ENCODE peak calls at places on chromosomes 16 and 17, in ten cellular contexts. T, R, E, J, O, P, A, G, D and C are unnamed samples. For H3K4me1, the result is how much of the 10 kb centered on the place peaks cover.

GRCh38 chr17:52827526-52827925 is 669.0 kb upstream of the CA10 start:
- DNase-seq in T (no peak), R (no peak), E (no peak), J (no peak), O (no peak), P (no peak), A (no peak), G (no peak), D (no peak), C (no peak)

GRCh38 chr16:82544378-82544777 is 82.4 kb upstream of the CDH13 start:
- DNase-seq in T (no peak), R (no peak), E (no peak), J (no peak), O (no peak), P (no peak), A (no peak), G (no peak), D (no peak), C (no peak)

GRCh38 chr16:57242650-57243049 is 2.4 kb upstream of the ARL2BP start:
- DNase-seq in T (no peak), R (no peak), E (no peak), J (no peak), O (no peak), P (no peak), A (no peak), G (no peak), D (no peak), C (no peak)

GRCh38 chr17:68600881-68601564 is at the start of gene FAM20A:
- DNase-seq in T (peak), R (peak), E (peak), J (peak), O (peak), P (peak), A (peak), G (no peak), D (no peak), C (no peak)

GRCh38 chr17:61053469-61053868 is 346.2 kb upstream of the TBX2 start:
- DNase-seq in T (no peak), R (no peak), E (no peak), J (no peak), O (no peak), P (no peak), A (no peak), G (no peak), D (no peak), C (no peak)

GRCh38 chr16:48044117-48044516 is 111.7 kb downstream of the ABCC12 start:
- DNase-seq in T (no peak), R (no peak), E (no peak), J (no peak), O (no peak), P (no peak), A (no peak), G (no peak), D (no peak), C (no peak)

GRCh38 chr17:49969134-49969759 is at the start of gene DLX4:
- DNase-seq in T (peak), R (no peak), E (no peak), J (no peak), O (no peak), P (no peak), A (no peak), G (no peak), D (peak), C (no peak)

GRCh38 chr16:79752421-79752820 is 151.9 kb upstream of the MAF start:
- DNase-seq in T (no peak), R (no peak), E (no peak), J (no peak), O (no peak), P (no peak), A (no peak), G (peak), D (no peak), C (peak)

GRCh38 chr17:77045441-77046041 is 95.2 kb upstream of the SEC14L1 start:
- DNase-seq in T (no peak), R (no peak), E (no peak), J (no peak), O (no peak), P (no peak), A (peak), G (no peak), D (no peak), C (peak)

GRCh38 chr16:86396918-86397317 is 113.4 kb upstream of the FOXF1 start:
- DNase-seq in T (no peak), R (no peak), E (no peak), J (no peak), O (no peak), P (no peak), A (no peak), G (no peak), D (no peak), C (no peak)

GRCh38 chr16:85870159-85870558 is 28.8 kb upstream of the IRF8 start:
- DNase-seq in T (no peak), R (peak), E (no peak), J (no peak), O (no peak), P (no peak), A (no peak), G (peak), D (no peak), C (no peak)

GRCh38 chr17:10349403-10349802 is 23.4 kb downstream of the MYH13 start:
- DNase-seq in T (peak), R (no peak), E (no peak), J (no peak), O (no peak), P (no peak), A (peak), G (no peak), D (no peak), C (no peak)

GRCh38 chr16:75116081-75116910 is at the start of gene LDHD:
- DNase-seq in T (peak), R (peak), E (peak), J (peak), O (peak), P (peak), A (peak), G (peak), D (no peak), C (no peak)

GRCh38 chr17:4247361-4247980 is 16.3 kb downstream of the ANKFY1 start:
- DNase-seq in T (no peak), R (no peak), E (no peak), J (no peak), O (no peak), P (no peak), A (no peak), G (no peak), D (no peak), C (peak)

GRCh38 chr17:78289802-78290363 is 58.5 kb downstream of the TMEM235 start:
- DNase-seq in T (peak), R (peak), E (peak), J (peak), O (peak), P (peak), A (peak), G (peak), D (peak), C (peak)

GRCh38 chr16:49638696-49639629 is 216.9 kb downstream of the ZNF423 start:
- DNase-seq in T (no peak), R (peak), E (no peak), J (peak), O (no peak), P (peak), A (no peak), G (no peak), D (no peak), C (no peak)

GRCh38 chr16:88697831-88698693 is 8.1 kb downstream of the RNF166 start:
- DNase-seq in T (no peak), R (no peak), E (no peak), J (no peak), O (no peak), P (no peak), A (no peak), G (peak), D (peak), C (no peak)

GRCh38 chr17:77609553-77610517 is 348.7 kb upstream of the TNRC6C start:
- DNase-seq in T (no peak), R (peak), E (no peak), J (no peak), O (no peak), P (no peak), A (no peak), G (peak), D (peak), C (no peak)

GRCh38 chr16:53945996-53946395 is 242.0 kb downstream of the FTO start:
- DNase-seq in T (peak), R (peak), E (no peak), J (no peak), O (no peak), P (no peak), A (peak), G (no peak), D (no peak), C (peak)

GRCh38 chr17:30720013-30720471 is 104.5 kb downstream of the CRLF3 start:
- DNase-seq in T (no peak), R (no peak), E (peak), J (no peak), O (no peak), P (peak), A (no peak), G (peak), D (no peak), C (no peak)

GRCh38 chr17:29121442-29121841 is 58.8 kb downstream of the MYO18A start:
- DNase-seq in T (no peak), R (no peak), E (no peak), J (no peak), O (no peak), P (no peak), A (no peak), G (no peak), D (no peak), C (no peak)

GRCh38 chr17:29084476-29085148 is 41.7 kb downstream of the PIPOX start:
- DNase-seq in T (peak), R (peak), E (no peak), J (no peak), O (no peak), P (no peak), A (no peak), G (no peak), D (no peak), C (no peak)

GRCh38 chr17:31371511-31372097 is 19.9 kb upstream of the RAB11FIP4 start:
- DNase-seq in T (no peak), R (no peak), E (no peak), J (no peak), O (no peak), P (no peak), A (no peak), G (no peak), D (no peak), C (no peak)

GRCh38 chr16:2966043-2966802 is 2.1 kb downstream of the KREMEN2 start:
- DNase-seq in T (peak), R (no peak), E (no peak), J (no peak), O (no peak), P (peak), A (no peak), G (no peak), D (no peak), C (no peak)

GRCh38 chr16:50972899-50973298 is 178.2 kb downstream of the SALL1 start:
- DNase-seq in T (no peak), R (peak), E (no peak), J (no peak), O (no peak), P (no peak), A (no peak), G (no peak), D (no peak), C (no peak)

GRCh38 chr16:58563775-58564174 is 48.5 kb downstream of the SETD6 start:
- DNase-seq in T (no peak), R (no peak), E (no peak), J (no peak), O (no peak), P (no peak), A (no peak), G (no peak), D (no peak), C (no peak)
- TF ChIP-seq CTCF in T (no peak), R (no peak), E (no peak), J (no peak), O (no peak), P (no peak), A (no peak), G (no peak), D (no peak), C (no peak)

GRCh38 chr17:42296012-42296411 is 7.7 kb downstream of the STAT5A start:
- DNase-seq in T (no peak), R (no peak), E (no peak), J (no peak), O (no peak), P (no peak), A (no peak), G (no peak), D (no peak), C (no peak)
- H3K4me1 ChIP-seq in T (under half), R (under half), E (under half), J (under half), O (under half), P (under half), A (under half), G (under half), D (under half), C (under half)

GRCh38 chr16:30395155-30395991 is at the start of gene ZNF48:
- DNase-seq in T (peak), R (peak), E (peak), J (peak), O (peak), P (peak), A (peak), G (peak), D (peak), C (peak)
- TF ChIP-seq CTCF in T (peak), R (peak), E (peak), J (peak), O (peak), P (peak), A (peak), G (peak), D (no peak), C (peak)

GRCh38 chr16:17347624-17348023 is 123.1 kb downstream of the XYLT1 start:
- DNase-seq in T (no peak), R (no peak), E (no peak), J (peak), O (peak), P (no peak), A (no peak), G (peak), D (no peak), C (no peak)

GRCh38 chr16:17346774-17347569 is 123.8 kb downstream of the XYLT1 start:
- DNase-seq in T (no peak), R (no peak), E (peak), J (no peak), O (peak), P (no peak), A (no peak), G (peak), D (no peak), C (no peak)

GRCh38 chr16:17348042-17348783 is 122.5 kb downstream of the XYLT1 start:
- DNase-seq in T (no peak), R (no peak), E (no peak), J (no peak), O (peak), P (no peak), A (no peak), G (peak), D (no peak), C (no peak)

GRCh38 chr16:17350212-17350611 is 120.5 kb downstream of the XYLT1 start:
- DNase-seq in T (no peak), R (peak), E (no peak), J (no peak), O (peak), P (no peak), A (no peak), G (peak), D (no peak), C (no peak)

DNA sequence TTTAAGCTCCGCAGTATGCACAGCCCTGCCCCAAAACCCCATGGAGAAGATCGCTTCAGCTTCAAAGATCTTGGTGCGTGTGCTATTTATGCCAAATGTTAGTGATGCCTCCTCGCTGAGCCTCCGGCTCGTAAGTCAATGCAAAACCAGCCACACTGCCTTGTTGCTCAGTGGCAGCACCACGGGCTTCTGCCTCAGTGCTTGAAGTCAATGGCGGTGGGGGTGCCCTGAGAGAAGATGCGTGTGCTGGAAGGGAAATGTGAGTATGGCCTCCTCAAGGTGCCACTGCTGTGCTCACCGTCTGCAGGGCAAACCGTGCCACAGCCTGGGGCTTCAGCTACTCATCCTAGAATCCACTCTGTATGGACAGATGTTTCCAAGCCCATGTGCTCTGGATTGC is 121.9 kb downstream of the XYLT1 start:
- DNase-seq in T (no peak), R (no peak), E (no peak), J (no peak), O (peak), P (no peak), A (no peak), G (peak), D (no peak), C (no peak)
- H3K4me1 ChIP-seq in T (under half), R (under half), E (under half), J (under half), O (under half), P (under half), A (under half), G (under half), D (under half), C (under half)

DNA sequence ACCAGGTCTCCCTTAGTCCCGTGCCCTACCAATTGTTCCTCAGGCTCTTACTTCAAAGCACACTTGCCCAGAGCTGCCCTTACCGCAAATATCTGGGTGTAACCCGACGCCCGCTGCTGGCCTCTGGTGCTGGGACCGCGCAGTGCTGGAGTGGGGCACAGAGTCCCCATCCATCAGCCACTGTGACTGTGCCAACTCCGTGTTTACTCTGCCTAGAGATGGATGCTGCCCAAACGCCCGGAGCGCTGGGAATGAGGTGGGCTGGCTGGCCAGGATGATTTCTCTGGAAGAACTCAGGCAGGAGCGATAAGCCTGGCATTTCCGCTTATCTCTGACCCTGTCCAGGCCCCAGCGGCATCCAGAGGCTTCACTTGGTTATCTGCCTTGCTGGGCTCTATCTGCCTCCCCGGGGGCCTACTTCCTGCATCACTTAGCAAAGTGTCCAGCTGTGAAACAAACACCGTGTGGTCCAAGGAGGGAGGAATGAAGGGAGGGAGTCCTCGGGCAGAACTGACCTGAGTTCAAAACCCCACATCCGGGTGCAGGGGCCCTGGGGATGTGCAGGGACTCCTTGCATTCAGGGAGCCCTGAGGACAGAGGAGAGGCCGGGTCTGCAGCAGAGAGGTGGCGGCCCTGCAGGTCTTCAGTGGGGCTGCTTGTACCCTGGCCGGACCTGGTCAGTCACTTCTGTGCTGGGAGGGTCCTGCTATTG is 9.4 kb upstream of the MYLK3 start:
- DNase-seq in T (peak), R (no peak), E (no peak), J (peak), O (no peak), P (peak), A (no peak), G (no peak), D (no peak), C (no peak)
- TF ChIP-seq CTCF in T (no peak), R (no peak), E (no peak), J (peak), O (no peak), P (no peak), A (no peak), G (no peak), D (no peak), C (no peak)

GRCh38 chr16:87464691-87465300 is 28.0 kb downstream of the ZCCHC14 start:
- DNase-seq in T (no peak), R (peak), E (peak), J (peak), O (no peak), P (peak), A (no peak), G (peak), D (peak), C (peak)

GRCh38 chr16:87466975-87467501 is 25.8 kb downstream of the ZCCHC14 start:
- DNase-seq in T (no peak), R (no peak), E (no peak), J (no peak), O (no peak), P (no peak), A (no peak), G (no peak), D (no peak), C (no peak)

GRCh38 chr16:87468550-87468949 is 24.3 kb downstream of the ZCCHC14 start:
- DNase-seq in T (no peak), R (no peak), E (no peak), J (no peak), O (no peak), P (no peak), A (no peak), G (no peak), D (no peak), C (no peak)

GRCh38 chr16:87463722-87464690 is 28.8 kb downstream of the ZCCHC14 start:
- DNase-seq in T (no peak), R (peak), E (peak), J (no peak), O (no peak), P (peak), A (no peak), G (peak), D (peak), C (no peak)

DNA sequence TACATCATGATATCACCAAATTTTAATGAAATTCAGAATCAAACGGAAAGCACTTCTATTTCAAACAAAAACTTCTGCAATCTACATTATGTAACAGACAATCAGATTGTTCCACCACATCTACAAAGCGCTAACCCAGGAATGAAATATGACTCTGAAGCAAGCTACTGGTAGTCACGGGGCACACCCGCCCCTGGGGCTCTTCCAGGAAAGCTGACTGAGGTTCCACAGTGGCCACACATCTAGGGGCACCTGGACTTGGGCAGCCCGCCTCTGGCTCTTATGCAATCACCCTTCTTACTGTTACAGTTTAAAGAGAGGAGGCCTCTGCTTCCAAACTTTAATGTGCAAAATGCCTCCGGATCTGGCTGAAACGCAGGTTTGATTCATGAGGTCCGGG is 27.5 kb downstream of the ZCCHC14 start:
- DNase-seq in T (no peak), R (peak), E (peak), J (peak), O (peak), P (peak), A (no peak), G (peak), D (no peak), C (peak)
- H3K4me1 ChIP-seq in T (under half), R (half or more), E (half or more), J (half or more), O (under half), P (half or more), A (under half), G (under half), D (under half), C (under half)

GRCh38 chr17:75044716-75045115 is 2.1 kb downstream of the ATP5PD start:
- DNase-seq in T (no peak), R (no peak), E (no peak), J (no peak), O (no peak), P (no peak), A (no peak), G (peak), D (no peak), C (no peak)

GRCh38 chr17:75048396-75048933 is 1.4 kb downstream of the KCTD2 start:
- DNase-seq in T (no peak), R (peak), E (peak), J (peak), O (no peak), P (peak), A (no peak), G (peak), D (no peak), C (no peak)

GRCh38 chr17:75049057-75049456 is 2.0 kb downstream of the KCTD2 start:
- DNase-seq in T (no peak), R (no peak), E (no peak), J (no peak), O (no peak), P (no peak), A (no peak), G (peak), D (no peak), C (no peak)

GRCh38 chr17:75047398-75048098 is 523 bp downstream of the KCTD2 start:
- DNase-seq in T (peak), R (peak), E (peak), J (peak), O (peak), P (peak), A (no peak), G (peak), D (peak), C (no peak)

GRCh38 chr17:75046583-75047289 is at the start of the genes ATP5PD and KCTD2:
- DNase-seq in T (peak), R (peak), E (peak), J (peak), O (peak), P (peak), A (peak), G (peak), D (peak), C (peak)
- TF ChIP-seq CTCF in T (no peak), R (no peak), E (no peak), J (peak), O (no peak), P (peak), A (no peak), G (no peak), D (no peak), C (no peak)